ENCODE peak calls at places on chromosomes 11 and 22, in six cellular contexts. One of them, this sample, is unnamed.

GRCh38 chr11:134675983-134676382 is 263.9 kb upstream of the B3GAT1 start:
- DNase-seq in cardiac muscle cell: no peak
- DNase-seq in brain microvascular endothelial cell: no peak
- DNase-seq in PC-9: no peak
- DNase-seq in AG04450: no peak
- DNase-seq in bronchial epithelial cell: no peak
- DNase-seq in this sample: no peak

GRCh38 chr11:126647735-126648134 is 292.2 kb downstream of the ST3GAL4 start:
- DNase-seq in cardiac muscle cell: no peak
- DNase-seq in brain microvascular endothelial cell: peak; percentile 74
- DNase-seq in PC-9: no peak
- DNase-seq in AG04450: peak; percentile 54
- DNase-seq in bronchial epithelial cell: peak; percentile 59
- DNase-seq in this sample: no peak

GRCh38 chr22:20400606-20401375 is 6.8 kb downstream of the ZNF74 start:
- DNase-seq in cardiac muscle cell: no peak
- DNase-seq in brain microvascular endothelial cell: no peak
- DNase-seq in PC-9: no peak
- DNase-seq in AG04450: no peak
- DNase-seq in bronchial epithelial cell: no peak
- DNase-seq in this sample: no peak

GRCh38 chr11:68118753-68119448 is 2.3 kb downstream of the CHKA start:
- DNase-seq in cardiac muscle cell: peak; percentile 31
- DNase-seq in brain microvascular endothelial cell: no peak
- DNase-seq in PC-9: no peak
- DNase-seq in AG04450: no peak
- DNase-seq in bronchial epithelial cell: no peak
- DNase-seq in this sample: peak; percentile 73

GRCh38 chr11:28566643-28567042 is 458.5 kb downstream of the METTL15 start:
- DNase-seq in cardiac muscle cell: peak; percentile 67
- DNase-seq in brain microvascular endothelial cell: peak; percentile 99
- DNase-seq in PC-9: no peak
- DNase-seq in AG04450: peak; percentile 92
- DNase-seq in bronchial epithelial cell: peak; percentile 92
- DNase-seq in this sample: no peak

GRCh38 chr11:87173185-87174039 is 135.7 kb downstream of the TMEM135 start:
- DNase-seq in cardiac muscle cell: no peak
- DNase-seq in brain microvascular endothelial cell: peak; percentile 36
- DNase-seq in PC-9: peak; percentile 83
- DNase-seq in AG04450: peak; percentile 23
- DNase-seq in bronchial epithelial cell: peak; percentile 76
- DNase-seq in this sample: no peak

GRCh38 chr11:117273550-117274289 is 17.4 kb upstream of the BACE1-AS start:
- DNase-seq in cardiac muscle cell: no peak
- DNase-seq in brain microvascular endothelial cell: peak; percentile 84
- DNase-seq in PC-9: no peak
- DNase-seq in AG04450: peak; percentile 67
- DNase-seq in bronchial epithelial cell: peak; percentile 49
- DNase-seq in this sample: no peak

GRCh38 chr11:26992031-26992541 is 1.8 kb upstream of the FIBIN start:
- DNase-seq in cardiac muscle cell: no peak
- DNase-seq in brain microvascular endothelial cell: peak; percentile 71
- DNase-seq in PC-9: no peak
- DNase-seq in AG04450: peak; percentile 67
- DNase-seq in bronchial epithelial cell: peak; percentile 96
- DNase-seq in this sample: no peak

GRCh38 chr22:42298746-42299145 is 28.3 kb upstream of the TCF20 start:
- DNase-seq in cardiac muscle cell: no peak
- DNase-seq in brain microvascular endothelial cell: no peak
- DNase-seq in PC-9: no peak
- DNase-seq in AG04450: no peak
- DNase-seq in bronchial epithelial cell: no peak
- DNase-seq in this sample: no peak

GRCh38 chr11:57219021-57219627 is 17.9 kb downstream of the APLNR start:
- DNase-seq in cardiac muscle cell: no peak
- DNase-seq in brain microvascular endothelial cell: no peak
- DNase-seq in PC-9: no peak
- DNase-seq in AG04450: no peak
- DNase-seq in bronchial epithelial cell: peak; percentile 28
- DNase-seq in this sample: no peak

GRCh38 chr11:123798513-123799252 is 7.5 kb downstream of the OR6M1 start:
- DNase-seq in cardiac muscle cell: no peak
- DNase-seq in brain microvascular endothelial cell: no peak
- DNase-seq in PC-9: no peak
- DNase-seq in AG04450: no peak
- DNase-seq in bronchial epithelial cell: peak; percentile 1
- DNase-seq in this sample: no peak

GRCh38 chr22:33389927-33390326 is 331.7 kb upstream of the SYN3 start:
- DNase-seq in cardiac muscle cell: no peak
- DNase-seq in brain microvascular endothelial cell: peak; percentile 56
- DNase-seq in PC-9: no peak
- DNase-seq in AG04450: peak; percentile 4
- DNase-seq in bronchial epithelial cell: no peak
- DNase-seq in this sample: no peak

GRCh38 chr22:33397381-33397907 is 339.3 kb upstream of the SYN3 start:
- DNase-seq in cardiac muscle cell: no peak
- DNase-seq in brain microvascular endothelial cell: no peak
- DNase-seq in PC-9: no peak
- DNase-seq in AG04450: no peak
- DNase-seq in bronchial epithelial cell: peak; percentile 33
- DNase-seq in this sample: no peak

GRCh38 chr22:33391298-33391697 is 333.1 kb upstream of the SYN3 start:
- DNase-seq in cardiac muscle cell: no peak
- DNase-seq in brain microvascular endothelial cell: no peak
- DNase-seq in PC-9: no peak
- DNase-seq in AG04450: no peak
- DNase-seq in bronchial epithelial cell: no peak
- DNase-seq in this sample: no peak

GRCh38 chr22:33393432-33393831 is 335.3 kb upstream of the SYN3 start:
- DNase-seq in cardiac muscle cell: no peak
- DNase-seq in brain microvascular endothelial cell: no peak
- DNase-seq in PC-9: no peak
- DNase-seq in AG04450: no peak
- DNase-seq in bronchial epithelial cell: no peak
- DNase-seq in this sample: no peak
- TF ChIP-seq CTCF in cardiac muscle cell: no peak
- TF ChIP-seq CTCF in brain microvascular endothelial cell: no peak
- TF ChIP-seq CTCF in PC-9: no peak
- TF ChIP-seq CTCF in AG04450: no peak
- TF ChIP-seq CTCF in bronchial epithelial cell: no peak
- TF ChIP-seq CTCF in this sample: no peak

GRCh38 chr11:76248210-76248609 is 41.9 kb upstream of the WNT11 start:
- DNase-seq in cardiac muscle cell: no peak
- DNase-seq in brain microvascular endothelial cell: no peak
- DNase-seq in PC-9: no peak
- DNase-seq in AG04450: no peak
- DNase-seq in bronchial epithelial cell: peak; percentile 10
- DNase-seq in this sample: no peak
- TF ChIP-seq CTCF in cardiac muscle cell: peak; percentile 34
- TF ChIP-seq CTCF in brain microvascular endothelial cell: peak; percentile 55
- TF ChIP-seq CTCF in PC-9: peak; percentile 47
- TF ChIP-seq CTCF in AG04450: peak; percentile 25
- TF ChIP-seq CTCF in bronchial epithelial cell: peak; percentile 14
- TF ChIP-seq CTCF in this sample: peak; percentile 15

GRCh38 chr11:66349084-66349386 is 1.6 kb upstream of the B4GAT1 start:
- DNase-seq in cardiac muscle cell: no peak
- DNase-seq in brain microvascular endothelial cell: no peak
- DNase-seq in PC-9: no peak
- DNase-seq in AG04450: no peak
- DNase-seq in bronchial epithelial cell: no peak
- DNase-seq in this sample: no peak

GRCh38 chr11:66345316-66345649 is 379 bp upstream of the BRMS1 start:
- DNase-seq in cardiac muscle cell: no peak
- DNase-seq in brain microvascular endothelial cell: no peak
- DNase-seq in PC-9: no peak
- DNase-seq in AG04450: no peak
- DNase-seq in bronchial epithelial cell: no peak
- DNase-seq in this sample: no peak

GRCh38 chr11:66344550-66345315 is at the start of gene BRMS1:
- DNase-seq in cardiac muscle cell: peak; percentile 98
- DNase-seq in brain microvascular endothelial cell: peak; percentile 98
- DNase-seq in PC-9: peak; percentile 94
- DNase-seq in AG04450: peak; percentile 87
- DNase-seq in bronchial epithelial cell: peak; percentile 93
- DNase-seq in this sample: peak; percentile 96

GRCh38 chr11:66347425-66348276 is at the start of gene B4GAT1:
- DNase-seq in cardiac muscle cell: peak; percentile 83
- DNase-seq in brain microvascular endothelial cell: peak; percentile 87
- DNase-seq in PC-9: peak; percentile 88
- DNase-seq in AG04450: peak; percentile 83
- DNase-seq in bronchial epithelial cell: peak; percentile 87
- DNase-seq in this sample: peak; percentile 90

DNA sequence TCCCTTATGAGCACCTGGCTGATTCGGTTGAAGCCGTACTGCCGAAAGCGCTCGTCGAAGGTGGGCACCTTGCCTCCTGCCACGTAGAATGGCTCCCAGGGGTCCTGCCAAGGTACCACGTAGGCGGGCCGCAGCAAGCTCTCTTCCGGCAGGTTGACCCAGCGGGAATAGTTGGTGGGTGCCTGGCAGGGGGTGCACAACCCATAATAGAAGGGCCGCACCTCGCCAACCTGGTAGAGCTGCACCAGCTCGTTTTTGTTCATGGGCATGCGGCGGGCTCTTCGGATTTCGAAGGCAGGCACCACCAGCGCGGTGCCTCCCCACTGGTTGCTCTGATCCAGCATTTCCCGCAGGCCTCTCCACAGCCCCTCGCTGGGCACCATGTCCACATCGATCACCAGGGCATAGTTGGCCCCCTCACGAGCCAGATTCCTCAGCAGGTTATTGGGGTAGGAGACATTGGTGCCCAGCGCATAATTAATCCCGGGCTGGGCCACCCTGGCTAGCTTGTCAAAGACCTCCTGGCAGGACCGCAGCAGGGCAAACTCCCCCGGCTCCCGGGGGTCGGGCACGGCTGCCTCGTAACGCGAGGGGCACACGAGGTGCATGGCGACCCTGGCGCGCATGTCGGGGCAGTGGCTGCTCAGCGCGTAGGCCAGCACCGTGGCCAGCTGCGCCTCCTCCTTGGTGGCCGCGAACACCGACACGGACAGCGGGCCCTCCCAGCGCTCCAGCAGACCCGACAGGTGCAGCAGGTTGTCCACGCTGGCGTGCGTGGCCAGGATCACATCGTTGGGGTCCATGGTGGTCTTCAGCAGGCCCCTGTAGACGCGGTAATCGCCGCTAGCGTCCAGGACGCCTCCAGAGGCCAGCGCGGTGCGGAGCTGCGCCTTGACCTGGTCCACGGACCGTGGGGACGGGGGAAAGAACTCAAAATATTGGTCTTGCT is 679 bp downstream of the B4GAT1 start:
- DNase-seq in cardiac muscle cell: no peak
- DNase-seq in brain microvascular endothelial cell: no peak
- DNase-seq in PC-9: no peak
- DNase-seq in AG04450: no peak
- DNase-seq in bronchial epithelial cell: no peak
- DNase-seq in this sample: no peak
- TF ChIP-seq CTCF in cardiac muscle cell: no peak
- TF ChIP-seq CTCF in brain microvascular endothelial cell: no peak
- TF ChIP-seq CTCF in PC-9: no peak
- TF ChIP-seq CTCF in AG04450: no peak
- TF ChIP-seq CTCF in bronchial epithelial cell: no peak
- TF ChIP-seq CTCF in this sample: no peak

GRCh38 chr22:46541536-46541935 is 4.1 kb upstream of the CELSR1 start:
- DNase-seq in cardiac muscle cell: no peak
- DNase-seq in brain microvascular endothelial cell: no peak
- DNase-seq in PC-9: no peak
- DNase-seq in AG04450: no peak
- DNase-seq in bronchial epithelial cell: no peak
- DNase-seq in this sample: no peak
- TF ChIP-seq CTCF in cardiac muscle cell: no peak
- TF ChIP-seq CTCF in brain microvascular endothelial cell: no peak
- TF ChIP-seq CTCF in PC-9: no peak
- TF ChIP-seq CTCF in AG04450: no peak
- TF ChIP-seq CTCF in bronchial epithelial cell: no peak
- TF ChIP-seq CTCF in this sample: no peak

GRCh38 chr11:44977493-44977984 is 26.9 kb upstream of the TP53I11 start:
- DNase-seq in cardiac muscle cell: no peak
- DNase-seq in brain microvascular endothelial cell: no peak
- DNase-seq in PC-9: peak; percentile 91
- DNase-seq in AG04450: no peak
- DNase-seq in bronchial epithelial cell: peak; percentile 8
- DNase-seq in this sample: no peak
- TF ChIP-seq CTCF in cardiac muscle cell: peak; percentile 36
- TF ChIP-seq CTCF in brain microvascular endothelial cell: peak; percentile 45
- TF ChIP-seq CTCF in PC-9: no peak
- TF ChIP-seq CTCF in AG04450: no peak
- TF ChIP-seq CTCF in bronchial epithelial cell: peak; percentile 20
- TF ChIP-seq CTCF in this sample: no peak

GRCh38 chr11:1337647-1338007 is 28.2 kb upstream of the TOLLIP start:
- DNase-seq in cardiac muscle cell: no peak
- DNase-seq in brain microvascular endothelial cell: no peak
- DNase-seq in PC-9: no peak
- DNase-seq in AG04450: no peak
- DNase-seq in bronchial epithelial cell: no peak
- DNase-seq in this sample: no peak

GRCh38 chr11:1336836-1337646 is 27.6 kb upstream of the TOLLIP start:
- DNase-seq in cardiac muscle cell: peak; percentile 42
- DNase-seq in brain microvascular endothelial cell: no peak
- DNase-seq in PC-9: no peak
- DNase-seq in AG04450: no peak
- DNase-seq in bronchial epithelial cell: no peak
- DNase-seq in this sample: peak; percentile 68

GRCh38 chr11:1333860-1334259 is 24.4 kb upstream of the TOLLIP start:
- DNase-seq in cardiac muscle cell: no peak
- DNase-seq in brain microvascular endothelial cell: no peak
- DNase-seq in PC-9: no peak
- DNase-seq in AG04450: no peak
- DNase-seq in bronchial epithelial cell: no peak
- DNase-seq in this sample: no peak

GRCh38 chr11:1335264-1335810 is 25.9 kb upstream of the TOLLIP start:
- DNase-seq in cardiac muscle cell: no peak
- DNase-seq in brain microvascular endothelial cell: no peak
- DNase-seq in PC-9: no peak
- DNase-seq in AG04450: no peak
- DNase-seq in bronchial epithelial cell: no peak
- DNase-seq in this sample: no peak

GRCh38 chr11:1335811-1336761 is 26.7 kb upstream of the TOLLIP start:
- DNase-seq in cardiac muscle cell: peak; percentile 63
- DNase-seq in brain microvascular endothelial cell: peak; percentile 33
- DNase-seq in PC-9: peak; percentile 72
- DNase-seq in AG04450: peak; percentile 36
- DNase-seq in bronchial epithelial cell: peak; percentile 59
- DNase-seq in this sample: peak; percentile 74
- TF ChIP-seq CTCF in cardiac muscle cell: no peak
- TF ChIP-seq CTCF in brain microvascular endothelial cell: no peak
- TF ChIP-seq CTCF in PC-9: no peak
- TF ChIP-seq CTCF in AG04450: no peak
- TF ChIP-seq CTCF in bronchial epithelial cell: no peak
- TF ChIP-seq CTCF in this sample: no peak

This sample was measured in GM20000.